ENCODE peak calls at places on chromosomes 3 and 15, in ten cellular contexts. I is neural progenitor cell; T is heart right ventricle; F is stimulated activated CD8-positive, alpha-beta memory T cell treated with anti-CD3 and anti-CD28 coated beads, Interleukin-7, amount 100 ng/mL, for 4 hours; O is epithelial cell of esophagus; V is activated T-helper 9 cell treated with anti-CD3 and anti-CD28 coated beads, Interleukin-2, amount 50 U/mL, for 16 hours; E is activated naive CD4-positive, alpha-beta T cell treated with anti-CD3 and anti-CD28 coated beads, Interleukin-2, amount 10 ng/mL, durations not matched to agents 7 days and 5 days; L is A549; C is pons; J is type B pancreatic cell. Y is an unnamed sample.

GRCh38 chr15:65355173-65355982 is 22.4 kb downstream of the IGDCC3 start:
- DNase-seq in C (peak), E (no peak), O (no peak), T (no peak), J (no peak), V (no peak), I (peak), F (no peak), L (no peak), Y (no peak)

GRCh38 chr3:82012775-82013174 is 251.3 kb upstream of the GBE1 start:
- DNase-seq in C (no peak), T (no peak), L (no peak), E (no peak), F (no peak), O (peak), J (no peak), V (no peak), I (no peak), Y (no peak)

GRCh38 chr3:4849136-4849535 is 130.1 kb upstream of the BHLHE40 start:
- DNase-seq in I (no peak), L (no peak), T (no peak), F (no peak), O (no peak), E (no peak), V (no peak), J (no peak), C (peak), Y (no peak)

GRCh38 chr15:33722005-33722672 is 246.2 kb upstream of the CHRM5 start:
- DNase-seq in L (no peak), E (no peak), O (peak), V (no peak), C (no peak), F (no peak), J (no peak), I (no peak), T (no peak), Y (no peak)

GRCh38 chr3:140771030-140771677 is 93.3 kb downstream of the TRIM42 start:
- DNase-seq in C (no peak), O (peak), T (no peak), F (no peak), V (no peak), E (no peak), L (no peak), J (no peak), I (no peak), Y (no peak)

GRCh38 chr3:165642761-165643432 is 194.3 kb downstream of the BCHE start:
- DNase-seq in F (no peak), E (no peak), I (no peak), T (peak), L (peak), C (peak), V (no peak), J (no peak), O (peak), Y (peak)

GRCh38 chr3:162647321-162647720 is 1150.7 kb downstream of the OTOL1 start:
- DNase-seq in I (no peak), T (no peak), E (no peak), J (no peak), O (no peak), C (no peak), F (no peak), V (no peak), L (no peak), Y (no peak)

GRCh38 chr15:60889006-60889405 is 340.1 kb downstream of the RORA start:
- DNase-seq in I (no peak), E (no peak), T (no peak), J (no peak), C (no peak), L (no peak), F (no peak), V (no peak), O (no peak), Y (no peak)

GRCh38 chr3:53046171-53047170 is 598 bp upstream of the SFMBT1 start:
- DNase-seq in O (peak), J (peak), T (peak), L (peak), I (peak), V (peak), E (peak), C (peak), F (peak), Y (peak)